ENCODE peak calls at places on chromosomes 13 and 19, in five cellular contexts. I is neuronal stem cell, U is H1, Q is H9, D is trophoblast cell. K is an unnamed sample.
A peak's percentile ranks its signal among the peaks of the same experiment; 100 is the strongest.

GRCh38 chr19:19053508-19054314 is 10.1 kb upstream of the SLC25A42 start:
- DNase-seq in Q (peak; percentile 72), I (peak; percentile 59), D (peak; percentile 62), U (peak; percentile 31), K (peak; percentile 52)

GRCh38 chr19:1910169-1910568 is 5.0 kb downstream of the ADAT3 start:
- DNase-seq in U (no peak), D (no peak), I (no peak), Q (no peak), K (peak; percentile 56)

GRCh38 chr19:51246153-51246552 is 4.7 kb upstream of the SIGLECL1 start:
- DNase-seq in D (no peak), U (no peak), Q (no peak), I (no peak), K (no peak)

GRCh38 chr13:67228909-67229308 is 1.2 kb downstream of the PCDH9 start:
- DNase-seq in Q (no peak), D (no peak), I (no peak), U (no peak), K (peak; percentile 33)

GRCh38 chr19:35213678-35214632 is 14.6 kb downstream of the FAM187B start:
- DNase-seq in Q (no peak), D (peak; percentile 33), U (no peak), I (no peak), K (no peak)

GRCh38 chr19:3506384-3507340 is 551 bp downstream of the FZR1 start:
- DNase-seq in I (no peak), Q (no peak), D (no peak), U (no peak), K (peak; percentile 38)

GRCh38 chr19:13208131-13208963 is 58.1 kb downstream of the IER2 start:
- DNase-seq in D (no peak), Q (no peak), I (no peak), U (no peak), K (no peak)

GRCh38 chr13:33686772-33687480 is 131.0 kb upstream of the RFC3 start:
- DNase-seq in U (no peak), Q (no peak), I (no peak), D (peak; percentile 75), K (no peak)

GRCh38 chr13:26965976-26966375 is 205.4 kb upstream of the GPR12 start:
- DNase-seq in Q (no peak), D (no peak), U (no peak), I (no peak), K (no peak)

GRCh38 chr13:85659493-85659892 is 139.7 kb downstream of the SLITRK6 start:
- DNase-seq in Q (no peak), U (no peak), I (no peak), D (no peak), K (no peak)

GRCh38 chr19:12481781-12482504 is 2.7 kb downstream of the ZNF709 start:
- DNase-seq in I (no peak), Q (no peak), D (no peak), U (no peak), K (no peak)

GRCh38 chr13:24692541-24692940 is 12.3 kb downstream of the ATP12A start:
- DNase-seq in U (no peak), I (no peak), Q (no peak), D (no peak), K (peak; percentile 66)

GRCh38 chr13:73394066-73394465 is 335.3 kb downstream of the KLF5 start:
- DNase-seq in Q (no peak), U (no peak), D (no peak), I (no peak), K (no peak)

GRCh38 chr19:12938536-12939291 is at the start of gene CALR:
- DNase-seq in Q (no peak), U (no peak), D (no peak), I (no peak), K (peak; percentile 58)

GRCh38 chr19:982567-983170 is 1.5 kb upstream of the WDR18 start:
- DNase-seq in U (peak; percentile 50), Q (peak; percentile 85), D (peak; percentile 62), I (peak; percentile 79), K (peak; percentile 59)

GRCh38 chr13:112113355-112113754 is 46.4 kb downstream of the SOX1 start:
- DNase-seq in D (no peak), U (no peak), I (no peak), Q (no peak), K (no peak)

GRCh38 chr13:23600100-23600499 is 29.9 kb downstream of the TNFRSF19 start:
- DNase-seq in Q (no peak), U (no peak), D (no peak), I (no peak), K (no peak)

GRCh38 chr13:23598371-23598770 is 28.2 kb downstream of the TNFRSF19 start:
- DNase-seq in U (no peak), I (no peak), D (no peak), Q (no peak), K (no peak)

GRCh38 chr13:23600534-23600933 is 30.3 kb downstream of the TNFRSF19 start:
- DNase-seq in I (no peak), U (no peak), D (no peak), Q (no peak), K (no peak)

GRCh38 chr13:23599083-23599925 is 29.1 kb downstream of the TNFRSF19 start:
- DNase-seq in I (no peak), Q (peak; percentile 44), U (peak; percentile 59), D (no peak), K (no peak)
- H2BK12ac ChIP-seq in I (no peak overlapping the region), Q (no peak overlapping the region), U (no peak overlapping the region), D (no peak overlapping the region), K (no peak overlapping the region)

GRCh38 chr13:74554581-74555290 is 420.5 kb upstream of the KLF12 start:
- DNase-seq in D (no peak), I (no peak), U (no peak), Q (no peak), K (no peak)

GRCh38 chr13:74555291-74556001 is 421.2 kb upstream of the KLF12 start:
- DNase-seq in U (no peak), Q (no peak), I (no peak), D (no peak), K (no peak)

GRCh38 chr13:74550039-74550438 is 415.8 kb upstream of the KLF12 start:
- DNase-seq in I (no peak), Q (no peak), D (no peak), U (no peak), K (peak; percentile 5)
- H2BK120ac ChIP-seq in I (no peak overlapping the region), Q (no peak overlapping the region), D (no peak overlapping the region), U (no peak overlapping the region), K (no peak overlapping the region)

GRCh38 chr19:33953023-33953422 is 156.4 kb downstream of the KCTD15 start:
- DNase-seq in U (no peak), I (no peak), D (no peak), Q (no peak), K (no peak)
- H2BK12ac ChIP-seq in U (no peak overlapping the region), I (no peak overlapping the region), D (no peak overlapping the region), Q (no peak overlapping the region), K (no peak overlapping the region)

GRCh38 chr13:49302222-49302621 is 54.5 kb downstream of the CDADC1 start:
- DNase-seq in I (no peak), Q (no peak), U (no peak), D (no peak), K (no peak)

GRCh38 chr13:49302817-49303216 is 55.1 kb downstream of the CDADC1 start:
- DNase-seq in U (no peak), D (no peak), Q (no peak), I (no peak), K (no peak)

GRCh38 chr13:49303533-49304252 is 56.0 kb downstream of the CDADC1 start:
- DNase-seq in D (no peak), I (no peak), Q (no peak), U (no peak), K (no peak)

GRCh38 chr13:49298903-49299605 is 51.3 kb downstream of the CDADC1 start:
- DNase-seq in Q (no peak), I (no peak), D (no peak), U (no peak), K (no peak)

DNA sequence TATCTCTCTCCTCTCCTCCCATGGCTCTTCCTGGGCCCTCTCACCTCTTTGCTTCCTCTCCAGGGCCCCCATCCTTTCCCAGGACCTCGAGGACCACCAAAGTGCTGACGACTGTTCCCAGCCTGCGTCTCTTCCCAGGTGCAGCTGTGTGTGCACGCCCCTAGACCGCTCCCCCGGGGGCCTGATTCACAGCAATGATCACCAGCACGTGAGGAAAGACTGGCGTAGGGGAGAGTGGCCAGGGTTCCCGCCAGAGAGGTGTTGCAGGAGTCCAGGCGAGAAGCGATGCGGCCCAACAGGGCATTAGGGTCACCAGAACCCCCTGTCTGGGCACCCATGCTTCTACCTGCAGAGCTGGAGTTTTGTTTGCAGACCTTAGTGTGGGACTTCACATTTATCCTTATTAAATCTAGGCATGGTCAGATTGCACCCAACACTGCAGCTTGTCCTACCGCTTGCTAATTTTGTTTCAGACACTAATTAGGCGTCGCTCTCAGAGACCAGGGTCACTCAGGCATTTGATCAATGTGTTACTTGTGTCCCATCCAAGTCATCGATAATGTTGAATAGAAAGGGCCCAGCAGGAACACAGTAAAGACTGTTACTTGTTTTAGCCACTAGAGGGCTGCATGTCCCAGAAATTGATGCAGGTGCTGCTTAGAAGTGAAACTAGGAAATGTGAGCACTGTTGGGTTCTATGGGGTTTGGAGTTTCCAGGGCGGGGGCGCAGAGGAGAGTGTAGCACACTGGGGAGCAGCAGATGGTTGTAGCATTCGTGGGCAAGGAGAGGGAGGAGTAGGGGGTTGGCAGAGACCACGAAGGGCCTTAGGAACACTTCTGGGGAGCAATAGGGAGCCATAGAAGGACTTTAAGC is 53.2 kb downstream of the CDADC1 start:
- DNase-seq in U (no peak), Q (peak; percentile 76), I (peak; percentile 52), D (peak; percentile 18), K (peak; percentile 79)
- H2BK120ac ChIP-seq in U (no peak overlapping the region), Q (no peak overlapping the region), I (no peak overlapping the region), D (no peak overlapping the region), K (no peak overlapping the region)